ENCODE peak calls at places on chromosomes 5 and 9, in six cellular contexts. O is SJSA1, N is AG04450, Q is AG09309, B is GM12864, M is aorta. H is an unnamed sample.

GRCh38 chr9:105053209-105053652 is 125.3 kb upstream of the ABCA1 start:
- DNase-seq in O (no peak), N (no peak), Q (peak), B (peak), M (peak), H (peak)

GRCh38 chr5:181063514-181063913 is 23.4 kb downstream of the BTNL9 start:
- DNase-seq in O (no peak), N (no peak), Q (no peak), B (no peak), M (no peak), H (no peak)

GRCh38 chr9:137034039-137034708 is 2.3 kb upstream of the FUT7 start:
- DNase-seq in O (no peak), N (no peak), Q (no peak), B (no peak), M (peak), H (no peak)

GRCh38 chr5:77900691-77901090 is 124.6 kb upstream of the TBCA start:
- DNase-seq in O (no peak), N (no peak), Q (no peak), B (no peak), M (no peak), H (no peak)

GRCh38 chr9:136328011-136328621 is 777 bp downstream of the GPSM1 start:
- DNase-seq in O (no peak), N (no peak), Q (no peak), B (no peak), M (no peak), H (no peak)

GRCh38 chr9:31573561-31573960 is 810.9 kb upstream of the ACO1 start:
- DNase-seq in O (no peak), N (no peak), Q (no peak), B (no peak), M (no peak), H (no peak)

GRCh38 chr5:126544087-126544740 is 50.8 kb downstream of the ALDH7A1 start:
- DNase-seq in O (no peak), N (no peak), Q (no peak), B (no peak), M (no peak), H (no peak)

GRCh38 chr5:122493091-122493775 is 181.2 kb downstream of the SNCAIP start:
- DNase-seq in O (no peak), N (no peak), Q (no peak), B (no peak), M (peak), H (no peak)

GRCh38 chr5:177390363-177391300 is 6.4 kb downstream of the SLC34A1 start:
- DNase-seq in O (peak), N (no peak), Q (no peak), B (peak), M (peak), H (peak)

GRCh38 chr9:137876781-137877386 is 698 bp upstream of the CACNA1B start:
- DNase-seq in O (no peak), N (no peak), Q (no peak), B (no peak), M (no peak), H (no peak)

GRCh38 chr9:26667882-26668281 is 224.7 kb downstream of the CAAP1 start:
- DNase-seq in O (no peak), N (no peak), Q (no peak), B (no peak), M (no peak), H (no peak)

GRCh38 chr5:82622205-82622604 is 344.1 kb upstream of the RPS23 start:
- DNase-seq in O (no peak), N (no peak), Q (no peak), B (no peak), M (no peak), H (peak)

GRCh38 chr9:126705767-126706697 is 92.3 kb downstream of the LMX1B start:
- DNase-seq in O (peak), N (no peak), Q (no peak), B (no peak), M (peak), H (no peak)

GRCh38 chr5:13328316-13328715 is 616.2 kb downstream of the DNAH5 start:
- DNase-seq in O (no peak), N (no peak), Q (no peak), B (no peak), M (no peak), H (no peak)

GRCh38 chr5:152711996-152712395 is 306.9 kb upstream of the NMUR2 start:
- DNase-seq in O (no peak), N (no peak), Q (no peak), B (no peak), M (no peak), H (no peak)

GRCh38 chr5:77777281-77777892 is 1.2 kb upstream of the TBCA start:
- DNase-seq in O (no peak), N (no peak), Q (no peak), B (no peak), M (no peak), H (no peak)

GRCh38 chr9:109113239-109113638 is 6.5 kb downstream of the TMEM245 start:
- DNase-seq in O (no peak), N (no peak), Q (no peak), B (no peak), M (no peak), H (no peak)

GRCh38 chr9:92634712-92635605 is 35.0 kb downstream of the IPPK start:
- DNase-seq in O (peak), N (peak), Q (no peak), B (peak), M (peak), H (no peak)

GRCh38 chr9:70979971-70980370 is 141.4 kb downstream of the TRPM3 start:
- DNase-seq in O (no peak), N (no peak), Q (peak), B (no peak), M (no peak), H (no peak)

GRCh38 chr9:18601026-18601425 is 127.1 kb downstream of the ADAMTSL1 start:
- DNase-seq in O (no peak), N (no peak), Q (no peak), B (no peak), M (no peak), H (no peak)

GRCh38 chr9:88590558-88591146 is 55.7 kb downstream of the NXNL2 start:
- DNase-seq in O (no peak), N (no peak), Q (no peak), B (no peak), M (no peak), H (no peak)

GRCh38 chr9:105172393-105172792 is 72.1 kb upstream of the SLC44A1 start:
- DNase-seq in O (no peak), N (no peak), Q (no peak), B (no peak), M (no peak), H (no peak)

GRCh38 chr5:73039082-73039481 is 81.3 kb upstream of the TMEM171 start:
- DNase-seq in O (no peak), N (no peak), Q (no peak), B (no peak), M (no peak), H (no peak)

DNA sequence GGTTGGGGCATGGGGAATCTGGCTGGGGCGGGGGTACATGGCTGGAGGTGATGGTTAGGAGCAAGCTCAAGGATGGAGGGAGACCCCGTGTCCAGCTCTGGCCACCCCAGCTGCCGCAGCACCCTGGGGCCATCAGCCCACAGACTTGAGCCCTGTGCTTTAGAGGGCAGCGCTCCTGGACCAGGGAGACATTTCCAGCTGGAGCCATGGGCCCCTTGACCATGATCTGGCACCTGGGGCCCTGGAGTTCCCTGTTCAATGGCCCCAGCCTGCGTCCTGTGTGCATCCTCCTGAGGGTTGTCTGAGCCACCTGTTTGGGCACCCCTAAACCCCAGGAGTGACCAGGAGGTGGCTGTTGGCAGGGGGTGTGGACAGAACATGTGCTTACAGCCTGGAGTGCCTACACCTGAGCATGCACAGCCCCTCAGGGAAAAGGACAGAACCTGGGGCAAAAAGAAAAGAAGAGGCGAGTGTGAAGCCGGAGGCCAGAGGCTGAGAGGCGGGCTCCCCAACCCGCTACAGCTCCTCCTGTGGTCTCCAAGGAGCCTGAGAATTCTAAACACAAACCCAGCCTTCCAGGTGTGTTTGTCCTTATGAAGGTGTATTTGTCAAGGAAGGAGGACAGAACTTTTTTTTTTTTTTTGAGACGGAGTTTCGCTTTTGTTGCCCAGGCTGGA is 126.7 kb downstream of the C9orf50 start:
- DNase-seq in O (no peak), N (no peak), Q (no peak), B (no peak), M (no peak), H (no peak)
- H3K4me3 ChIP-seq in O (no peak), N (no peak), Q (no peak), B (no peak), M (no peak), H (no peak)

GRCh38 chr9:98707158-98708102 is 1.3 kb downstream of the GABBR2 start:
- DNase-seq in O (peak), N (peak), Q (peak), B (no peak), M (no peak), H (peak)
- H3K4me3 ChIP-seq in O (no peak), N (peak), Q (peak), B (no peak), M (no peak), H (peak)

GRCh38 chr5:159161361-159162214 is 47.8 kb downstream of the RNF145 start:
- DNase-seq in O (no peak), N (no peak), Q (no peak), B (no peak), M (no peak), H (no peak)

GRCh38 chr5:159156839-159157238 is 52.5 kb downstream of the RNF145 start:
- DNase-seq in O (no peak), N (peak), Q (peak), B (peak), M (no peak), H (peak)

GRCh38 chr5:159155960-159156359 is 53.4 kb downstream of the RNF145 start:
- DNase-seq in O (no peak), N (no peak), Q (no peak), B (no peak), M (no peak), H (no peak)

GRCh38 chr5:159157552-159157951 is 51.8 kb downstream of the RNF145 start:
- DNase-seq in O (no peak), N (no peak), Q (no peak), B (no peak), M (no peak), H (no peak)

DNA sequence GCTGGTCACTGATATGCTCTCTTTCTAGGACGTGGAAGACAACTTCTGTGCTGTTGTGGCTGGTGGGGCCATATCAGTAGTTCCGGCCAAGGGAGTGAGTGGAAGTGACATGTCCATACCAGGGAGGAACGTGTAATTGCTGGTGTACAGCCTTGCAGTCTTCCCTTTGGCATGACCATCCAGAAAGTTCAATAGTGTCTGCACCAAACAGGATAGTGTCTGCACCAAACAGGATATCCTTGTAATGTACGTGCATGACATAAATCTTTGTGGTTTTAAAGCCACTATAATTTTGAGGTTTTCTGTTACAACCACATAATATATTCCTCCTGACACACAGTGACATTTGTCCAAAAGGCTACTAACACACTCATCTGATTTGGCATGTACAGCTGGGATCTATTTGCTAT is 52.9 kb downstream of the RNF145 start:
- DNase-seq in O (no peak), N (no peak), Q (no peak), B (no peak), M (no peak), H (no peak)
- H3K4me3 ChIP-seq in O (no peak), N (no peak), Q (no peak), B (no peak), M (no peak), H (no peak)

GRCh38 chr5:171392585-171393159 is 5.0 kb downstream of the NPM1 start:
- DNase-seq in O (no peak), N (no peak), Q (no peak), B (no peak), M (no peak), H (no peak)

GRCh38 chr5:171391996-171392577 is 4.4 kb downstream of the NPM1 start:
- DNase-seq in O (no peak), N (no peak), Q (no peak), B (no peak), M (no peak), H (no peak)

GRCh38 chr5:171387970-171388815 is 544 bp downstream of the NPM1 start:
- DNase-seq in O (peak), N (peak), Q (peak), B (peak), M (peak), H (peak)

GRCh38 chr5:171388816-171389168 is 1.1 kb downstream of the NPM1 start:
- DNase-seq in O (no peak), N (no peak), Q (no peak), B (no peak), M (no peak), H (no peak)

DNA sequence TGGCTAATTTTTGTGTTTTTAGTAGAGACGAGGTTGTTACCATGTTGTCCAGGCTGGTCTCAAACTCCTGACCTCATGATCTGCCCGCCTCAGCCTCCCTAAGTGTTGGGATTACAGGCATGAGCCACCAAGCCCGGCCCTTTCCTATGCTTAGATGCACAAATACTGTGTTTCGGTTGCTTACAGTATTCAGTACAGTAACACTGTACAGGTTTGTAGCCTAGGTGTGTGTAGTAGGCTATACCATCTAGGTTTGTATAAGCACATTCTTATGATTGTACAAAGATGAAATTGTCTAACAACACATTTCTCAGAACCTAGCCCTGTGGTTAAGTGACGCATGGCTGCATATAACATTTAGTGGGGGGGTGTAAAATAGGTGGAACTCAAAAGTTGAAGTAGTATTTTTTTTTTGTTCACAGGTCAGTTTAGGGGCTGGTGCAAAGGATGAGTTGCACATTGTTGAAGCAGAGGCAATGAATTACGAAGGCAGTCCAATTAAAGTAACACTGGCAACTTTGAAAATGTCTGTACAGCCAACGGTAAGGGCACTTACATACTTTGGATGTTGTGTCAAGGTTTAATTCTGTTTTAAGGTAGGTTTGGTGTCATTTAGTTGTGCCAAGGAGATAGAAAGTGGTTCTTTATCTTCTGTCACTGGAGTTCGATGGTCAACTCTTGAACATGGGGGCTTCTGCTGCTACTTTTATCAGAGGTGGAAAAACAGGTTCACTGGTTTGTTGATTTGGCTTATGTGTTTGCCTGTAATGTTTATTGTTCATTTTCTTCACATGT is 3.4 kb downstream of the NPM1 start:
- DNase-seq in O (no peak), N (no peak), Q (no peak), B (no peak), M (no peak), H (no peak)
- H3K4me3 ChIP-seq in O (no peak), N (peak), Q (peak), B (peak), M (no peak), H (peak)

GRCh38 chr5:34054330-34054729 is 11.3 kb upstream of the C1QTNF3 start:
- DNase-seq in O (no peak), N (no peak), Q (no peak), B (no peak), M (no peak), H (no peak)

GRCh38 chr5:34053133-34053532 is 10.1 kb upstream of the C1QTNF3 start:
- DNase-seq in O (no peak), N (peak), Q (peak), B (no peak), M (no peak), H (peak)

GRCh38 chr5:34048143-34048542 is 5.1 kb upstream of the C1QTNF3 start:
- DNase-seq in O (no peak), N (no peak), Q (no peak), B (no peak), M (no peak), H (no peak)

GRCh38 chr5:34053571-34054271 is 10.7 kb upstream of the C1QTNF3 start:
- DNase-seq in O (no peak), N (no peak), Q (no peak), B (no peak), M (no peak), H (no peak)

DNA sequence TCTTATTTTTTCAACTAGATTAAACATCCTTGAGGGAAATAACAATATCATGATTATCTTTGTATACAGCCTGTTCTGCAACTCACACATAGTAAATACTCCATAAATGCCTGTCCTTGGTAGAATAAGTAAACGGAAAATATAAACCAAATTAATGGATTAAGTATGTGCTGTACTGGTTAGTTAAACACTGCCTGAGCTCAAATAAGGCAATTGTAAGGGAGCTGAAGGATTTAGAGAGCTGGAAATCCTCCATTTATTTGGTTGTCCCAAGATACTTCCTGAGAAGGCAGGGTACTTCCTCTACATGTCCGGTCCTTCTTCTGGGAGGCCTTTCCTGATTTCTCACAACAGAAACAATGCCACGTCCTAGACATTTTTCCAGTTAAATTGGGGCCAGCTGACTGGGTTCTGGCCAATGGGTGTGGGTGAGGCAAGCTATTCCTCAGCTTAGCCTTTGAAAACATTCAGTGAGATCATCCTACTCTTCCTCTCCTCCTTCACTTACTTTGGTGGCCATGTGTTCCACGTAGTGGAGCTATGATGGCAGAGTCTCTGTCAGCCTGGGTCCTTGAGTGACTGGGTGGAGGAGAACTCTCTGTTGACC is 8.5 kb upstream of the C1QTNF3 start:
- DNase-seq in O (no peak), N (no peak), Q (no peak), B (no peak), M (no peak), H (no peak)
- H3K4me3 ChIP-seq in O (no peak), N (no peak), Q (no peak), B (no peak), M (no peak), H (no peak)